ENCODE peak calls at places on chromosomes 4 and X, in ten cellular contexts. N, B, L, D, Z, O, W, G, T and I are unnamed samples.

GRCh38 chrX:13994681-13995080 is 35.0 kb downstream of the GEMIN8 start:
- DNase-seq in N (no peak), O (no peak), W (no peak), T (no peak), Z (no peak), G (no peak), D (no peak), L (no peak), B (no peak), I (no peak)

GRCh38 chrX:46185923-46186810 is 359.1 kb downstream of the ZNF674 start:
- DNase-seq in O (no peak), T (no peak), Z (no peak), B (no peak), N (no peak), L (no peak), G (no peak), W (no peak), D (no peak), I (no peak)

GRCh38 chr4:14887842-14888433 is 114.3 kb upstream of the CPEB2 start:
- DNase-seq in N (no peak), T (no peak), L (no peak), B (no peak), G (no peak), D (no peak), O (no peak), Z (no peak), W (no peak), I (no peak)

GRCh38 chrX:25646156-25646555 is 492.0 kb upstream of the MAGEB18 start:
- DNase-seq in D (no peak), B (no peak), N (no peak), O (no peak), G (no peak), Z (no peak), W (no peak), L (no peak), T (no peak), I (no peak)

GRCh38 chrX:136147966-136148365 is 633 bp downstream of the FHL1 start:
- DNase-seq in B (no peak), N (no peak), T (no peak), W (no peak), Z (peak), D (no peak), G (no peak), O (no peak), L (no peak), I (no peak)

GRCh38 chr4:53322696-53323095 is 43.2 kb downstream of the SCFD2 start:
- DNase-seq in D (no peak), O (no peak), N (no peak), Z (no peak), G (no peak), L (no peak), W (no peak), B (no peak), T (no peak), I (no peak)

GRCh38 chr4:80529021-80529420 is 193.5 kb downstream of the CFAP299 start:
- DNase-seq in N (peak), G (no peak), D (no peak), O (no peak), W (no peak), B (no peak), Z (no peak), L (no peak), T (no peak), I (no peak)

GRCh38 chrX:2552621-2553297 is 52.0 kb upstream of the DHRSX start:
- DNase-seq in Z (no peak), B (no peak), W (no peak), N (no peak), D (no peak), L (no peak), O (no peak), T (no peak), G (no peak), I (no peak)

GRCh38 chr4:138892483-138893386 is 122.8 kb upstream of the NOCT start:
- DNase-seq in L (no peak), D (no peak), Z (peak), T (no peak), N (peak), W (no peak), B (no peak), G (no peak), O (no peak), I (no peak)

GRCh38 chrX:134646170-134646569 is 12.1 kb downstream of the PLAC1 start:
- DNase-seq in W (no peak), L (no peak), N (no peak), B (no peak), G (no peak), Z (no peak), O (no peak), D (no peak), T (no peak), I (no peak)

GRCh38 chr4:139849219-139849618 is 183.6 kb downstream of the MGST2 start:
- DNase-seq in Z (no peak), G (peak), W (no peak), D (no peak), O (no peak), T (no peak), N (no peak), B (no peak), L (no peak), I (no peak)

GRCh38 chr4:39699676-39700409 is 1.9 kb downstream of the UBE2K start:
- DNase-seq in Z (no peak), O (no peak), G (no peak), N (peak), B (no peak), T (no peak), D (no peak), L (no peak), W (no peak), I (no peak)

GRCh38 chr4:169030575-169030982 is 20.5 kb upstream of the CBR4 start:
- DNase-seq in L (no peak), G (no peak), Z (no peak), O (no peak), N (peak), W (no peak), T (no peak), D (no peak), B (no peak), I (no peak)

GRCh38 chrX:43878902-43879526 is 3.2 kb downstream of the MAOB start:
- DNase-seq in D (no peak), Z (no peak), W (no peak), T (no peak), G (no peak), N (no peak), L (no peak), B (no peak), O (no peak), I (no peak)

GRCh38 chr4:69025191-69025998 is 70.9 kb upstream of the UGT2B7 start:
- DNase-seq in B (no peak), D (no peak), L (no peak), O (peak), N (no peak), G (peak), W (no peak), T (peak), Z (no peak), I (no peak)

GRCh38 chrX:150324035-150324728 is 38.9 kb upstream of the MAMLD1 start:
- DNase-seq in B (no peak), N (peak), Z (no peak), W (no peak), T (no peak), O (no peak), D (no peak), G (no peak), L (no peak), I (no peak)

GRCh38 chr4:3765271-3766206 is 646 bp upstream of the ADRA2C start:
- DNase-seq in L (no peak), W (no peak), Z (peak), G (no peak), O (peak), B (peak), T (peak), D (no peak), N (peak), I (peak)